ENCODE peak calls at places on chromosomes 3 and 15, in seven cellular contexts. One of them, this sample, is unnamed.

GRCh38 chr3:116920836-116921596 is 211.4 kb downstream of the TUSC7 start:
- DNase-seq in spleen: no peak
- DNase-seq in Peyer's patch: no peak
- DNase-seq in GM12878: no peak
- DNase-seq in lower leg skin: no peak
- DNase-seq in A549: no peak
- DNase-seq in H54: no peak
- DNase-seq in this sample: no peak

GRCh38 chr15:57640935-57641682 is 49.4 kb downstream of the MYZAP start:
- DNase-seq in spleen: no peak
- DNase-seq in Peyer's patch: no peak
- DNase-seq in GM12878: no peak
- DNase-seq in lower leg skin: no peak
- DNase-seq in A549: peak
- DNase-seq in H54: no peak
- DNase-seq in this sample: no peak

GRCh38 chr3:62723636-62724217 is 151.5 kb downstream of the CADPS start:
- DNase-seq in spleen: no peak
- DNase-seq in Peyer's patch: no peak
- DNase-seq in GM12878: no peak
- DNase-seq in lower leg skin: no peak
- DNase-seq in A549: no peak
- DNase-seq in H54: no peak
- DNase-seq in this sample: no peak

GRCh38 chr3:169498336-169498735 is 165.2 kb downstream of the MECOM start:
- DNase-seq in spleen: no peak
- DNase-seq in Peyer's patch: no peak
- DNase-seq in GM12878: no peak
- DNase-seq in lower leg skin: no peak
- DNase-seq in A549: no peak
- DNase-seq in H54: no peak
- DNase-seq in this sample: no peak

GRCh38 chr3:178833696-178834095 is 237.9 kb downstream of the ZMAT3 start:
- DNase-seq in spleen: no peak
- DNase-seq in Peyer's patch: no peak
- DNase-seq in GM12878: no peak
- DNase-seq in lower leg skin: no peak
- DNase-seq in A549: no peak
- DNase-seq in H54: no peak
- DNase-seq in this sample: no peak

GRCh38 chr15:42165081-42165480 is 8.6 kb upstream of the PLA2G4F start:
- DNase-seq in spleen: no peak
- DNase-seq in Peyer's patch: no peak
- DNase-seq in GM12878: no peak
- DNase-seq in lower leg skin: no peak
- DNase-seq in A549: no peak
- DNase-seq in H54: no peak
- DNase-seq in this sample: no peak

GRCh38 chr3:132071043-132071442 is 36.2 kb upstream of the CPNE4 start:
- DNase-seq in spleen: no peak
- DNase-seq in Peyer's patch: no peak
- DNase-seq in GM12878: no peak
- DNase-seq in lower leg skin: no peak
- DNase-seq in A549: no peak
- DNase-seq in H54: no peak
- DNase-seq in this sample: no peak

GRCh38 chr15:53197426-53197839 is 407.3 kb upstream of the ONECUT1 start:
- DNase-seq in spleen: peak
- DNase-seq in Peyer's patch: peak
- DNase-seq in GM12878: no peak
- DNase-seq in lower leg skin: peak
- DNase-seq in A549: peak
- DNase-seq in H54: peak
- DNase-seq in this sample: peak

GRCh38 chr3:61562042-61562809 is 855 bp downstream of the PTPRG start:
- DNase-seq in spleen: no peak
- DNase-seq in Peyer's patch: peak
- DNase-seq in GM12878: no peak
- DNase-seq in lower leg skin: no peak
- DNase-seq in A549: peak
- DNase-seq in H54: no peak
- DNase-seq in this sample: no peak

GRCh38 chr3:14660942-14661341 is 9.4 kb downstream of the CCDC174 start:
- DNase-seq in spleen: no peak
- DNase-seq in Peyer's patch: no peak
- DNase-seq in GM12878: no peak
- DNase-seq in lower leg skin: no peak
- DNase-seq in A549: no peak
- DNase-seq in H54: no peak
- DNase-seq in this sample: no peak

GRCh38 chr15:23415321-23415865 is 31.6 kb downstream of the GOLGA6L2 start:
- DNase-seq in spleen: no peak
- DNase-seq in Peyer's patch: no peak
- DNase-seq in GM12878: no peak
- DNase-seq in lower leg skin: no peak
- DNase-seq in A549: no peak
- DNase-seq in H54: no peak
- DNase-seq in this sample: peak

GRCh38 chr3:123026551-123027291 is 842 bp downstream of the SEMA5B start:
- DNase-seq in spleen: peak
- DNase-seq in Peyer's patch: peak
- DNase-seq in GM12878: no peak
- DNase-seq in lower leg skin: no peak
- DNase-seq in A549: peak
- DNase-seq in H54: no peak
- DNase-seq in this sample: no peak

GRCh38 chr3:40477671-40478070 is 749 bp downstream of the ZNF619 start:
- DNase-seq in spleen: no peak
- DNase-seq in Peyer's patch: no peak
- DNase-seq in GM12878: no peak
- DNase-seq in lower leg skin: no peak
- DNase-seq in A549: no peak
- DNase-seq in H54: no peak
- DNase-seq in this sample: no peak

GRCh38 chr15:64182859-64183258 is 20.0 kb upstream of the PPIB start:
- DNase-seq in spleen: no peak
- DNase-seq in Peyer's patch: no peak
- DNase-seq in GM12878: no peak
- DNase-seq in lower leg skin: no peak
- DNase-seq in A549: no peak
- DNase-seq in H54: no peak
- DNase-seq in this sample: no peak

GRCh38 chr15:70164910-70165791 is 67.4 kb upstream of the TLE3 start:
- DNase-seq in spleen: no peak
- DNase-seq in Peyer's patch: peak
- DNase-seq in GM12878: no peak
- DNase-seq in lower leg skin: no peak
- DNase-seq in A549: no peak
- DNase-seq in H54: no peak
- DNase-seq in this sample: no peak

GRCh38 chr15:67743558-67743957 is 81.8 kb upstream of the SKOR1 start:
- DNase-seq in spleen: no peak
- DNase-seq in Peyer's patch: no peak
- DNase-seq in GM12878: no peak
- DNase-seq in lower leg skin: no peak
- DNase-seq in A549: no peak
- DNase-seq in H54: no peak
- DNase-seq in this sample: no peak

GRCh38 chr15:47293763-47294162 is 423.5 kb upstream of the SEMA6D start:
- DNase-seq in spleen: no peak
- DNase-seq in Peyer's patch: no peak
- DNase-seq in GM12878: no peak
- DNase-seq in lower leg skin: peak
- DNase-seq in A549: no peak
- DNase-seq in H54: no peak
- DNase-seq in this sample: peak

GRCh38 chr3:65483475-65483874 is 555.2 kb downstream of the MAGI1 start:
- DNase-seq in spleen: peak
- DNase-seq in Peyer's patch: no peak
- DNase-seq in GM12878: no peak
- DNase-seq in lower leg skin: peak
- DNase-seq in A549: no peak
- DNase-seq in H54: no peak
- DNase-seq in this sample: peak

GRCh38 chr3:126110431-126111125 is 26.7 kb upstream of the SLC41A3 start:
- DNase-seq in spleen: peak
- DNase-seq in Peyer's patch: no peak
- DNase-seq in GM12878: no peak
- DNase-seq in lower leg skin: no peak
- DNase-seq in A549: no peak
- DNase-seq in H54: no peak
- DNase-seq in this sample: no peak

GRCh38 chr3:177724020-177724638 is 526.8 kb upstream of the TBL1XR1 start:
- DNase-seq in spleen: no peak
- DNase-seq in Peyer's patch: no peak
- DNase-seq in GM12878: no peak
- DNase-seq in lower leg skin: peak
- DNase-seq in A549: no peak
- DNase-seq in H54: no peak
- DNase-seq in this sample: no peak

GRCh38 chr3:134357261-134357913 is 16.9 kb downstream of the AMOTL2 start:
- DNase-seq in spleen: peak
- DNase-seq in Peyer's patch: peak
- DNase-seq in GM12878: no peak
- DNase-seq in lower leg skin: no peak
- DNase-seq in A549: no peak
- DNase-seq in H54: no peak
- DNase-seq in this sample: no peak
- TF ChIP-seq POLR2A in spleen: no peak
- TF ChIP-seq POLR2A in Peyer's patch: no peak
- TF ChIP-seq POLR2A in GM12878: no peak
- TF ChIP-seq POLR2A in lower leg skin: no peak
- TF ChIP-seq POLR2A in A549: no peak
- TF ChIP-seq POLR2A in H54: no peak
- TF ChIP-seq POLR2A in this sample: no peak

DNA sequence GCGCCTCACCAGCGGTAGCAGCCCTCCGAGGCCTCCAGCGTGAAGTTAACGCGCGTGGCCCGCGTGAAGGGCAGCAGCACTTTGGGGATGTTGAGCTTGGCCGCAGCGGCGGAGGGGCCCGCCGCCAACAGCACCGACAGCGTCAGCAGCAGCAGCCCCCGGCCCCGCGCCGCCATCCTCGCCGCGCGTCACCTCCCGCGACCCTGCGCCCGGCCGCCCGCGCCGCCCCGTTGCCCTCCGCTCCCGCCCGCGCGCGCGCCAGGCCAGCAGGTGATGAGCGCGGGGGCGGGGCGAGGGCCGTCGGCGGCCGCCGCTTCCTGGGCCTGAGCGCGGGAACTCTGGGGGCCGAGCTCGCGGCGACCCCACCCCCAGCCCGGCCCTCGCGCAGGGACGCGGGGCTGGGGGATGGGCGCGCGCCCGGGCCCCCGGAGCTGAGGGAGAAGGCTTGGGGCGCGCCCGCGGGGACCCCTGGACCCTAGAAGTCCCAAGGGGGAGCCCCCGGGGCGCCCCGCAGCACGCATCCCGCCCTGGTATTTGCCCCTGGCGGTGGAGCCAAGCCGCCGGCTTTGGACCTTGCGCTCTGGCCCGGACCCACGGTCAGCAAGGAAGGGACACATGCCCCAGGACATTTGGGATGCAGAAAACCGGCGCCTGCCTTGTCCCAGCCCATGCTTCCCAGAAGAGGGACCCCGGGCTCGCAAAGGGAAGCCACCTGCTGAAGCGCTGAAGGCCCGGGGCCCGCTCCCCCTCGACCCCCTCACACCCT is at the start of gene NUP210:
- DNase-seq in spleen: peak
- DNase-seq in Peyer's patch: peak
- DNase-seq in GM12878: no peak
- DNase-seq in lower leg skin: no peak
- DNase-seq in A549: peak
- DNase-seq in H54: no peak
- DNase-seq in this sample: no peak
- TF ChIP-seq POLR2A in spleen: no peak
- TF ChIP-seq POLR2A in Peyer's patch: peak
- TF ChIP-seq POLR2A in GM12878: peak
- TF ChIP-seq POLR2A in lower leg skin: no peak
- TF ChIP-seq POLR2A in A549: peak
- TF ChIP-seq POLR2A in H54: no peak
- TF ChIP-seq POLR2A in this sample: no peak

GRCh38 chr3:128487813-128488635 is 5.0 kb downstream of the GATA2 start:
- DNase-seq in spleen: peak
- DNase-seq in Peyer's patch: peak
- DNase-seq in GM12878: no peak
- DNase-seq in lower leg skin: peak
- DNase-seq in A549: peak
- DNase-seq in H54: peak
- DNase-seq in this sample: peak
- TF ChIP-seq POLR2A in spleen: peak
- TF ChIP-seq POLR2A in Peyer's patch: peak
- TF ChIP-seq POLR2A in GM12878: no peak
- TF ChIP-seq POLR2A in lower leg skin: no peak
- TF ChIP-seq POLR2A in A549: peak
- TF ChIP-seq POLR2A in H54: peak
- TF ChIP-seq POLR2A in this sample: no peak

DNA sequence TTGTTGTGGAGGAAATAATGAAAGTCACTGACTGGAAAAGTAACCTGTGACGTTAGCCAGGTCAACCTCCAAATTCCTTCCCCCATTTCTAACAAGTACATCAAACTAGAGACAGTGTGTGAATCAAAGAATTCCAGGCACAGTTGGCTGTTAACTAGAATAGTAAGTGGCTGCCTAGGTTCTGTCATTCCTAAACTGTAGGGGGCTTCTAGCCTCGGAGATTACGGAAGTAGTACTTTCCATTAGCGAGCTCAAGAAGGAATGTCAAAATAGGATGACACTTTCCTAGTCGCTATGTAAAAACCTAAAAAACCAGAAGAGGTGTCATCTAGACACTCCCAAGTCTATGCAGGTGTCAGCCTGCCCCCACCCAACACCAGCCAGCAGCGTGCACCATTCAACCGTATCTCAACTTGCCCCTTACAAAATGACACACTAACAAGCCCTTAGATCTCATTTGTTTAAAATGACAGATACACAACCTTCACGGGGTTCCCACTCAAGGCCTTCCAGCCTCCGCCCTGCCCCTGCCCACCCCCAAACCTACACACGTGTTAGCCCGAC is 910 bp downstream of the INO80 start:
- DNase-seq in spleen: no peak
- DNase-seq in Peyer's patch: no peak
- DNase-seq in GM12878: peak
- DNase-seq in lower leg skin: no peak
- DNase-seq in A549: no peak
- DNase-seq in H54: no peak
- DNase-seq in this sample: no peak
- TF ChIP-seq POLR2A in spleen: no peak
- TF ChIP-seq POLR2A in Peyer's patch: no peak
- TF ChIP-seq POLR2A in GM12878: no peak
- TF ChIP-seq POLR2A in lower leg skin: no peak
- TF ChIP-seq POLR2A in A549: no peak
- TF ChIP-seq POLR2A in H54: no peak
- TF ChIP-seq POLR2A in this sample: no peak

GRCh38 chr15:34588046-34588674 is 4.7 kb upstream of the GOLGA8B start:
- DNase-seq in spleen: peak
- DNase-seq in Peyer's patch: no peak
- DNase-seq in GM12878: no peak
- DNase-seq in lower leg skin: peak
- DNase-seq in A549: peak
- DNase-seq in H54: peak
- DNase-seq in this sample: no peak
- TF ChIP-seq POLR2A in spleen: no peak
- TF ChIP-seq POLR2A in Peyer's patch: no peak
- TF ChIP-seq POLR2A in GM12878: peak
- TF ChIP-seq POLR2A in lower leg skin: no peak
- TF ChIP-seq POLR2A in A549: peak
- TF ChIP-seq POLR2A in H54: peak
- TF ChIP-seq POLR2A in this sample: peak